ENCODE peak calls at places on chromosomes 6 and 20, in nine cellular contexts. V is aorta; O is pancreas; M is HL-60; G is ascending aorta; A is cardiac muscle cell; D is tibial artery; C is CD8-positive, alpha-beta T cell; L is HFF-Myc. T is an unnamed sample.

GRCh38 chr6:131823276-131823902 is 15.6 kb downstream of the ENPP1 start:
- DNase-seq in V (no peak), O (no peak), M (no peak), G (no peak), A (no peak), D (no peak), C (no peak), L (no peak), T (no peak)

GRCh38 chr6:107488875-107489635 is 862 bp upstream of the SOBP start:
- DNase-seq in V (peak), O (peak), M (peak), G (peak), A (peak), D (peak), C (peak), L (no peak), T (peak)

GRCh38 chr6:4008324-4009047 is 70.5 kb downstream of the FAM217A start:
- DNase-seq in V (no peak), O (no peak), M (peak), G (no peak), A (peak), D (no peak), C (no peak), L (no peak), T (no peak)

GRCh38 chr6:14857501-14857900 is 388.4 kb upstream of the JARID2 start:
- DNase-seq in V (peak), O (no peak), M (no peak), G (peak), A (no peak), D (no peak), C (peak), L (no peak), T (no peak)

GRCh38 chr6:43669922-43670622 is 17.5 kb downstream of the MRPS18A start:
- DNase-seq in V (peak), O (no peak), M (peak), G (no peak), A (peak), D (no peak), C (no peak), L (no peak), T (no peak)

GRCh38 chr6:41630069-41630468 is 8.2 kb upstream of the MDFI start:
- DNase-seq in V (no peak), O (no peak), M (no peak), G (no peak), A (no peak), D (peak), C (no peak), L (no peak), T (no peak)

GRCh38 chr20:44532981-44533331 is 11.1 kb upstream of the SERINC3 start:
- DNase-seq in V (no peak), O (no peak), M (no peak), G (no peak), A (no peak), D (no peak), C (peak), L (no peak), T (no peak)

GRCh38 chr20:49969946-49970345 is 12.8 kb upstream of the SNAI1 start:
- DNase-seq in V (peak), O (peak), M (no peak), G (no peak), A (no peak), D (no peak), C (no peak), L (no peak), T (no peak)

GRCh38 chr6:150711584-150712501 is 112.2 kb downstream of the PLEKHG1 start:
- DNase-seq in V (no peak), O (no peak), M (no peak), G (no peak), A (peak), D (no peak), C (no peak), L (no peak), T (no peak)

GRCh38 chr6:82955841-82956240 is 109.8 kb downstream of the UBE3D start:
- DNase-seq in V (no peak), O (no peak), M (no peak), G (no peak), A (no peak), D (no peak), C (no peak), L (peak), T (no peak)

GRCh38 chr20:47999166-47999565 is 213.9 kb upstream of the SULF2 start:
- DNase-seq in V (no peak), O (no peak), M (no peak), G (no peak), A (peak), D (no peak), C (no peak), L (no peak), T (no peak)

GRCh38 chr6:29975561-29975907 is 33.2 kb downstream of the HLA-A start:
- DNase-seq in V (no peak), O (no peak), M (no peak), G (no peak), A (no peak), D (no peak), C (no peak), L (no peak), T (no peak)

GRCh38 chr20:49534314-49534713 is 33.6 kb downstream of the PTGIS start:
- DNase-seq in V (no peak), O (no peak), M (peak), G (no peak), A (peak), D (no peak), C (peak), L (no peak), T (no peak)

GRCh38 chr20:18224968-18225568 is 63.3 kb upstream of the ZNF133 start:
- DNase-seq in V (no peak), O (no peak), M (no peak), G (no peak), A (peak), D (no peak), C (no peak), L (peak), T (no peak)

GRCh38 chr6:6177754-6178153 is 142.7 kb downstream of the F13A1 start:
- DNase-seq in V (no peak), O (no peak), M (no peak), G (no peak), A (no peak), D (no peak), C (no peak), L (no peak), T (no peak)

GRCh38 chr6:12152023-12152960 is 137.9 kb upstream of the EDN1 start:
- DNase-seq in V (no peak), O (no peak), M (no peak), G (no peak), A (no peak), D (no peak), C (no peak), L (no peak), T (no peak)

GRCh38 chr6:79453558-79454042 is 83.6 kb downstream of the LCA5 start:
- DNase-seq in V (no peak), O (no peak), M (no peak), G (no peak), A (peak), D (no peak), C (no peak), L (no peak), T (no peak)

GRCh38 chr6:144678844-144679243 is 393.7 kb downstream of the UTRN start:
- DNase-seq in V (no peak), O (no peak), M (no peak), G (no peak), A (peak), D (no peak), C (no peak), L (no peak), T (no peak)

GRCh38 chr6:158357570-158358216 is 45.4 kb downstream of the TULP4 start:
- DNase-seq in V (no peak), O (no peak), M (no peak), G (no peak), A (no peak), D (no peak), C (no peak), L (no peak), T (no peak)

GRCh38 chr6:87289571-87289970 is 32.8 kb upstream of the SMIM8 start:
- DNase-seq in V (no peak), O (no peak), M (peak), G (no peak), A (no peak), D (no peak), C (no peak), L (no peak), T (no peak)

GRCh38 chr6:124334359-124334758 is 530.7 kb downstream of the NKAIN2 start:
- DNase-seq in V (no peak), O (no peak), M (no peak), G (no peak), A (no peak), D (no peak), C (no peak), L (no peak), T (no peak)

GRCh38 chr20:49851991-49852390 is 39.4 kb downstream of the SLC9A8 start:
- DNase-seq in V (peak), O (no peak), M (no peak), G (peak), A (no peak), D (peak), C (no peak), L (no peak), T (no peak)

GRCh38 chr6:148513145-148514071 is 170.8 kb downstream of the SASH1 start:
- DNase-seq in V (no peak), O (no peak), M (no peak), G (peak), A (peak), D (no peak), C (no peak), L (peak), T (no peak)

GRCh38 chr6:125314019-125314581 is 12.3 kb upstream of the HDDC2 start:
- DNase-seq in V (peak), O (peak), M (peak), G (peak), A (peak), D (peak), C (peak), L (peak), T (peak)

GRCh38 chr20:20095114-20095872 is 43.0 kb downstream of the CFAP61 start:
- DNase-seq in V (no peak), O (no peak), M (no peak), G (no peak), A (no peak), D (no peak), C (no peak), L (no peak), T (no peak)

GRCh38 chr6:127486934-127487333 is 27.7 kb upstream of the KIAA0408 start:
- DNase-seq in V (no peak), O (no peak), M (no peak), G (no peak), A (no peak), D (no peak), C (no peak), L (no peak), T (no peak)

GRCh38 chr6:127482318-127482717 is 23.1 kb upstream of the KIAA0408 start:
- DNase-seq in V (no peak), O (no peak), M (no peak), G (no peak), A (no peak), D (no peak), C (no peak), L (no peak), T (no peak)

GRCh38 chr6:127483399-127484055 is 24.3 kb upstream of the KIAA0408 start:
- DNase-seq in V (no peak), O (no peak), M (no peak), G (no peak), A (no peak), D (no peak), C (no peak), L (no peak), T (no peak)

GRCh38 chr6:127481628-127482027 is 22.4 kb upstream of the KIAA0408 start:
- DNase-seq in V (no peak), O (no peak), M (no peak), G (no peak), A (peak), D (no peak), C (no peak), L (no peak), T (no peak)

GRCh38 chr6:127484207-127484858 is 25.1 kb upstream of the KIAA0408 start:
- DNase-seq in V (no peak), O (no peak), M (no peak), G (no peak), A (peak), D (no peak), C (no peak), L (no peak), T (no peak)
- H3K4me3 ChIP-seq in V (no peak), O (no peak), M (no peak), G (no peak), A (no peak), D (no peak), C (peak), L (no peak), T (no peak)

GRCh38 chr6:7218586-7218985 is 94.4 kb downstream of the SSR1 start:
- DNase-seq in V (no peak), O (no peak), M (no peak), G (no peak), A (peak), D (no peak), C (no peak), L (no peak), T (no peak)
- H3K4me3 ChIP-seq in V (no peak), O (no peak), M (no peak), G (no peak), A (no peak), D (no peak), C (no peak), L (no peak), T (no peak)

GRCh38 chr6:57177545-57178225 is 5.6 kb downstream of the BAG2 start:
- DNase-seq in V (peak), O (no peak), M (no peak), G (peak), A (peak), D (peak), C (no peak), L (no peak), T (peak)
- H3K4me3 ChIP-seq in V (no peak), O (no peak), M (no peak), G (peak), A (no peak), D (peak), C (no peak), L (no peak), T (no peak)

GRCh38 chr6:54681987-54682386 is 164.6 kb upstream of the FAM83B start:
- DNase-seq in V (no peak), O (no peak), M (no peak), G (no peak), A (peak), D (no peak), C (no peak), L (peak), T (no peak)
- H3K4me3 ChIP-seq in V (no peak), O (no peak), M (no peak), G (no peak), A (no peak), D (no peak), C (no peak), L (no peak), T (no peak)

GRCh38 chr20:46564241-46564957 is 13.9 kb upstream of the OCSTAMP start:
- DNase-seq in V (no peak), O (no peak), M (no peak), G (no peak), A (no peak), D (no peak), C (no peak), L (no peak), T (no peak)

GRCh38 chr20:46563848-46564197 is 13.4 kb upstream of the OCSTAMP start:
- DNase-seq in V (no peak), O (no peak), M (no peak), G (no peak), A (no peak), D (no peak), C (no peak), L (no peak), T (no peak)

GRCh38 chr20:46568570-46569129 is 18.2 kb upstream of the OCSTAMP start:
- DNase-seq in V (peak), O (peak), M (no peak), G (peak), A (peak), D (peak), C (no peak), L (peak), T (peak)

GRCh38 chr20:46563170-46563847 is 12.9 kb upstream of the OCSTAMP start:
- DNase-seq in V (no peak), O (no peak), M (no peak), G (no peak), A (peak), D (no peak), C (no peak), L (no peak), T (no peak)

GRCh38 chr20:46566125-46566524 is 15.7 kb upstream of the OCSTAMP start:
- DNase-seq in V (no peak), O (no peak), M (no peak), G (no peak), A (no peak), D (no peak), C (no peak), L (no peak), T (no peak)
- H3K4me3 ChIP-seq in V (no peak), O (no peak), M (no peak), G (no peak), A (no peak), D (no peak), C (no peak), L (no peak), T (no peak)

GRCh38 chr6:109429496-109429895 is 10.9 kb downstream of the PPIL6 start:
- DNase-seq in V (no peak), O (no peak), M (no peak), G (no peak), A (no peak), D (no peak), C (no peak), L (no peak), T (no peak)

GRCh38 chr6:109428889-109429477 is 11.4 kb downstream of the PPIL6 start:
- DNase-seq in V (no peak), O (no peak), M (no peak), G (no peak), A (peak), D (no peak), C (no peak), L (peak), T (no peak)

GRCh38 chr6:109420751-109421150 is 19.7 kb downstream of the PPIL6 start:
- DNase-seq in V (no peak), O (no peak), M (no peak), G (no peak), A (no peak), D (no peak), C (no peak), L (no peak), T (no peak)

GRCh38 chr6:109421184-109421583 is 19.2 kb downstream of the PPIL6 start:
- DNase-seq in V (no peak), O (no peak), M (no peak), G (no peak), A (no peak), D (no peak), C (no peak), L (no peak), T (no peak)

GRCh38 chr6:109424946-109425345 is 15.5 kb downstream of the PPIL6 start:
- DNase-seq in V (no peak), O (no peak), M (no peak), G (no peak), A (peak), D (no peak), C (no peak), L (no peak), T (no peak)
- H3K4me3 ChIP-seq in V (no peak), O (no peak), M (no peak), G (no peak), A (no peak), D (no peak), C (no peak), L (no peak), T (no peak)

GRCh38 chr6:53067307-53067706 is 2.1 kb downstream of the FBXO9 start:
- DNase-seq in V (no peak), O (no peak), M (no peak), G (no peak), A (peak), D (no peak), C (no peak), L (no peak), T (no peak)
- H3K4me3 ChIP-seq in V (no peak), O (no peak), M (no peak), G (peak), A (no peak), D (no peak), C (no peak), L (no peak), T (no peak)

DNA sequence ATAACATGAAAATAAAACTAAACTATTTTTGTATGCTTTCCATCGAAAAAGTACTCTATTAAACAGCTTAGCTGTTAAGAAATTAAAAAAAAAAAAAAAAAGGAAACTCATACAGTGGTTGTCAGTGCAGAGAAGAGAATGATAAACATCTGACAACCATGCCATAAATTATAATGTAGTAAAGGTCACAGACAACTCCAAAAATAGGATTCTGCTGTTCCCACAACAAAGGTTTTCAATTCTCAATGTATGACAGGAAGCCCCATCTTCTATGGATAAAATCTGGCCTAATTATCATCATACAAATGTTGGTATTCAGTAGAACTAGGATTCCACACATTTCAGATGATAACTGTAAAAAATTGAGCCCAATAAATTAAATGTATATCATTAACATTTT is 5.0 kb downstream of the PLN start:
- DNase-seq in V (no peak), O (no peak), M (no peak), G (no peak), A (no peak), D (no peak), C (no peak), L (no peak), T (no peak)
- H3K4me3 ChIP-seq in V (peak), O (no peak), M (no peak), G (peak), A (peak), D (peak), C (no peak), L (no peak), T (no peak)

DNA sequence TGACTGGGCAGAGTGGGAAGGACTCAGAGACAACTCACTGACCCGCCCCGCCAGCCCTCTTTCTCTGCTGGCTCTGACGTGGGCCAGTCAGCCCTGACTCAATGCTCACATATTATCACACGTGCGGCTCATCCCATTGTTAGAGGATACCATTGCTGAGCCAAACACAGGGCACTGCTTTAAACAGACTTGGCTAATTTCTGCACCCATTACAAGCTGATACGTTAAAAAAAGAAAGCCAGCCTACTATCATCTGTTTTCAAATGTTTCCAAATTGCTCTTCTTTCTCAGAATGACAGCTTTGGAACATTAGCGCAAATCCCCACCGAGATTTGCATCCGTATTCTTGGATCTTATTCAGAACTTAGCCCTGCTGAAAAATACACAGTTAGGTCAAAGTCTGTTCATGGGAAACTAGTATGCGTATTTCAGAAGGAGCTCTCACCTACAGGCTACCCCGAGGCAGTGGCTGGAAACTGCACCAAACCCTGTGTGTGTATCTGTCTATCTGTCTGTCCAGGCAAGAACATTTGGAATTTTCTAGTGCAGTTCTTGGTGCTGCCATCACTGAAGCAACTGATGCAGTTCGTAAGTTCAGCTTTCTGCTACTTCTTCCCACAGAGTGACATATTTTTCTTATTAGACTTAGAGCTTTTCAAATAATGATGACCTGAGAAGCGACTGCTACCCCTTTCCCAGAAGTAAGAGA is 32.8 kb downstream of the RAMACL start:
- DNase-seq in V (peak), O (no peak), M (no peak), G (no peak), A (peak), D (no peak), C (no peak), L (no peak), T (no peak)
- H3K4me3 ChIP-seq in V (no peak), O (no peak), M (no peak), G (no peak), A (no peak), D (no peak), C (no peak), L (peak), T (no peak)